ENCODE peak calls at places on chromosomes 12 and 14, in four cellular contexts. One of them, this sample, is unnamed. For H3K9me3, the result is how much of the 10 kb centered on the place peaks cover.

GRCh38 chr12:105355752-105356151 is 25.3 kb downstream of the C12orf75 start:
- DNase-seq in AG04450: peak
- DNase-seq in ovary: no peak
- DNase-seq in BE2C: no peak
- DNase-seq in this sample: no peak

GRCh38 chr12:75646329-75646940 is 135.0 kb upstream of the KRR1 start:
- DNase-seq in AG04450: no peak
- DNase-seq in ovary: no peak
- DNase-seq in BE2C: no peak
- DNase-seq in this sample: no peak

GRCh38 chr12:75488553-75488952 is 8.0 kb downstream of the GLIPR1 start:
- DNase-seq in AG04450: no peak
- DNase-seq in ovary: no peak
- DNase-seq in BE2C: peak
- DNase-seq in this sample: no peak

GRCh38 chr14:34403646-34404045 is 58.4 kb downstream of the SPTSSA start:
- DNase-seq in AG04450: no peak
- DNase-seq in ovary: no peak
- DNase-seq in BE2C: no peak
- DNase-seq in this sample: no peak

GRCh38 chr12:60281522-60281921 is 685.7 kb downstream of the SLC16A7 start:
- DNase-seq in AG04450: no peak
- DNase-seq in ovary: no peak
- DNase-seq in BE2C: no peak
- DNase-seq in this sample: no peak

GRCh38 chr14:61527325-61528100 is 167.8 kb upstream of the HIF1A start:
- DNase-seq in AG04450: no peak
- DNase-seq in ovary: peak
- DNase-seq in BE2C: peak
- DNase-seq in this sample: no peak

GRCh38 chr12:114921796-114922195 is 237.8 kb upstream of the TBX3 start:
- DNase-seq in AG04450: no peak
- DNase-seq in ovary: no peak
- DNase-seq in BE2C: no peak
- DNase-seq in this sample: no peak

GRCh38 chr14:77239412-77239811 is 31.6 kb downstream of the NGB start:
- DNase-seq in AG04450: no peak
- DNase-seq in ovary: no peak
- DNase-seq in BE2C: no peak
- DNase-seq in this sample: no peak

GRCh38 chr12:52284562-52285171 is 6.7 kb downstream of the KRT81 start:
- DNase-seq in AG04450: no peak
- DNase-seq in ovary: no peak
- DNase-seq in BE2C: no peak
- DNase-seq in this sample: no peak

GRCh38 chr12:121712462-121713256 is at the start of gene TMEM120B:
- DNase-seq in AG04450: no peak
- DNase-seq in ovary: peak
- DNase-seq in BE2C: peak
- DNase-seq in this sample: peak

GRCh38 chr14:63045234-63045611 is at the start of gene KCNH5:
- DNase-seq in AG04450: no peak
- DNase-seq in ovary: peak
- DNase-seq in BE2C: peak
- DNase-seq in this sample: peak

GRCh38 chr14:68713782-68714181 is 79.1 kb downstream of the ZFP36L1 start:
- DNase-seq in AG04450: no peak
- DNase-seq in ovary: no peak
- DNase-seq in BE2C: no peak
- DNase-seq in this sample: no peak

GRCh38 chr12:40058721-40059190 is 47.1 kb downstream of the SLC2A13 start:
- DNase-seq in AG04450: no peak
- DNase-seq in ovary: no peak
- DNase-seq in BE2C: no peak
- DNase-seq in this sample: peak

GRCh38 chr14:61267336-61267735 is 13.8 kb downstream of the TMEM30B start:
- DNase-seq in AG04450: no peak
- DNase-seq in ovary: no peak
- DNase-seq in BE2C: no peak
- DNase-seq in this sample: no peak

GRCh38 chr12:56288705-56289387 is 11.3 kb downstream of the CS start:
- DNase-seq in AG04450: no peak
- DNase-seq in ovary: no peak
- DNase-seq in BE2C: no peak
- DNase-seq in this sample: no peak

GRCh38 chr14:100828448-100828834 is 2.5 kb downstream of the MEG3 start:
- DNase-seq in AG04450: no peak
- DNase-seq in ovary: no peak
- DNase-seq in BE2C: peak
- DNase-seq in this sample: no peak

GRCh38 chr14:75303415-75303814 is 24.8 kb downstream of the FOS start:
- DNase-seq in AG04450: no peak
- DNase-seq in ovary: peak
- DNase-seq in BE2C: peak
- DNase-seq in this sample: peak

GRCh38 chr14:94122438-94122837 is 7.0 kb downstream of the IFI27L2 start:
- DNase-seq in AG04450: no peak
- DNase-seq in ovary: no peak
- DNase-seq in BE2C: no peak
- DNase-seq in this sample: no peak

GRCh38 chr12:46660276-46660675 is 165.5 kb downstream of the SLC38A4 start:
- DNase-seq in AG04450: no peak
- DNase-seq in ovary: no peak
- DNase-seq in BE2C: no peak
- DNase-seq in this sample: peak

GRCh38 chr14:58072288-58073071 is 79.5 kb downstream of the ARMH4 start:
- DNase-seq in AG04450: peak
- DNase-seq in ovary: peak
- DNase-seq in BE2C: peak
- DNase-seq in this sample: peak

GRCh38 chr14:34999500-34999899 is 16.7 kb downstream of the SRP54 start:
- DNase-seq in AG04450: no peak
- DNase-seq in ovary: no peak
- DNase-seq in BE2C: no peak
- DNase-seq in this sample: no peak

GRCh38 chr14:91228112-91229004 is 16.1 kb downstream of the GPR68 start:
- DNase-seq in AG04450: no peak
- DNase-seq in ovary: no peak
- DNase-seq in BE2C: no peak
- DNase-seq in this sample: no peak

GRCh38 chr12:80662586-80662985 is 44.8 kb upstream of the MYF6 start:
- DNase-seq in AG04450: no peak
- DNase-seq in ovary: no peak
- DNase-seq in BE2C: no peak
- DNase-seq in this sample: no peak

GRCh38 chr12:122336015-122336946 is 70.0 kb upstream of the VPS33A start:
- DNase-seq in AG04450: no peak
- DNase-seq in ovary: no peak
- DNase-seq in BE2C: peak
- DNase-seq in this sample: peak

GRCh38 chr12:46372852-46373302 is 304 bp upstream of the SLC38A2 start:
- DNase-seq in AG04450: no peak
- DNase-seq in ovary: no peak
- DNase-seq in BE2C: no peak
- DNase-seq in this sample: no peak

GRCh38 chr12:89369166-89369565 is 16.9 kb upstream of the DUSP6 start:
- DNase-seq in AG04450: no peak
- DNase-seq in ovary: no peak
- DNase-seq in BE2C: no peak
- DNase-seq in this sample: no peak

GRCh38 chr12:94500831-94501567 is 41.3 kb upstream of the CEP83 start:
- DNase-seq in AG04450: no peak
- DNase-seq in ovary: no peak
- DNase-seq in BE2C: no peak
- DNase-seq in this sample: no peak

GRCh38 chr12:88922816-88923215 is 342.5 kb upstream of the KITLG start:
- DNase-seq in AG04450: no peak
- DNase-seq in ovary: no peak
- DNase-seq in BE2C: no peak
- DNase-seq in this sample: no peak

GRCh38 chr14:70045715-70046535 is 142.8 kb downstream of the SLC8A3 start:
- DNase-seq in AG04450: peak
- DNase-seq in ovary: no peak
- DNase-seq in BE2C: peak
- DNase-seq in this sample: peak

GRCh38 chr14:61386173-61386772 is 64.9 kb downstream of the PRKCH start:
- DNase-seq in AG04450: no peak
- DNase-seq in ovary: no peak
- DNase-seq in BE2C: no peak
- DNase-seq in this sample: no peak

GRCh38 chr12:120367924-120368788 is 808 bp downstream of the MSI1 start:
- DNase-seq in AG04450: no peak
- DNase-seq in ovary: peak
- DNase-seq in BE2C: no peak
- DNase-seq in this sample: no peak

GRCh38 chr12:54417712-54418440 is 1.2 kb downstream of the ITGA5 start:
- DNase-seq in AG04450: no peak
- DNase-seq in ovary: peak
- DNase-seq in BE2C: no peak
- DNase-seq in this sample: no peak

GRCh38 chr12:34398366-34398705 is 376.0 kb downstream of the ALG10 start:
- DNase-seq in AG04450: no peak
- DNase-seq in ovary: peak
- DNase-seq in BE2C: peak
- DNase-seq in this sample: no peak

GRCh38 chr12:34396006-34396860 is 373.9 kb downstream of the ALG10 start:
- DNase-seq in AG04450: no peak
- DNase-seq in ovary: peak
- DNase-seq in BE2C: peak
- DNase-seq in this sample: no peak

GRCh38 chr12:34398706-34399630 is 376.7 kb downstream of the ALG10 start:
- DNase-seq in AG04450: no peak
- DNase-seq in ovary: peak
- DNase-seq in BE2C: peak
- DNase-seq in this sample: no peak

GRCh38 chr12:34396861-34397590 is 374.7 kb downstream of the ALG10 start:
- DNase-seq in AG04450: no peak
- DNase-seq in ovary: peak
- DNase-seq in BE2C: peak
- DNase-seq in this sample: no peak

DNA sequence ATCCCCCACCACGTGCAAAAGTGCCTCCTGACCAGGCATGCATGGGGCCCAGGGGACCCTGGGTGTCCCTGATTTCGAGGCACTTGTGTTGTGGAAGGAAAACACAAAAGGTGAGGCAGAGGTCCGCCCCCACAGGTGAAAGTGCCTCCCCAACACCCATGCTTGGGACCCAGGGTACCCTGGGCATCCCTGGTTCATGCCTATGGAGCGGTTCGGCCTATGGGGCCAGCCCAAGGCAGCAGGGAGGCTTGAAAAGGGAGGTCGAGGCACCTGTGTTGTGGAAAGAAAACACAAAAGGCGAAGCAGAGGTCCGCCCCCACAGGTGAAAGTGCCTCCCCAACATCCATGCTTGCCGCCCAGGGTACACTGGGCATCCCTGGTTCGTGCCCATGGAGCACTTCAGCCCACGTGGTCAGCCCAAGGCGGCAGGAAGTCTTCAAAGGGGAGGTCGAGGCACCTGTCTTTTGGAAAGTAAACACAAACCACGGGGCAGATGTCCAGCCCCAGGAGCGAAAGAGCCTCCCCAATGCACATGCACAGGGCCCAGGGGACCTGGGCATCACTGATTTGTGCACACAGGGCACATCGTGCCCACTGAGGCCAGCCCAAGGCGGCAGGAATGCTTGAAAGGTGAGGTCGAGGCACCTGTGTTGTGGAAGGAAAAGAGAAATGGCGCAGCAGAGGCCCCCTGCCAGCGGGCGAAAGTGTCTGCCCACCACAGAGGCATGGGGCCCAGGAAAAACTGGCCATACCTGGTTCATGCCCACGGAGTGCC is 375.5 kb downstream of the ALG10 start:
- DNase-seq in AG04450: no peak
- DNase-seq in ovary: peak
- DNase-seq in BE2C: peak
- DNase-seq in this sample: no peak
- H3K9me3 ChIP-seq in AG04450: half or more
- H3K9me3 ChIP-seq in ovary: under half
- H3K9me3 ChIP-seq in BE2C: under half
- H3K9me3 ChIP-seq in this sample: under half

DNA sequence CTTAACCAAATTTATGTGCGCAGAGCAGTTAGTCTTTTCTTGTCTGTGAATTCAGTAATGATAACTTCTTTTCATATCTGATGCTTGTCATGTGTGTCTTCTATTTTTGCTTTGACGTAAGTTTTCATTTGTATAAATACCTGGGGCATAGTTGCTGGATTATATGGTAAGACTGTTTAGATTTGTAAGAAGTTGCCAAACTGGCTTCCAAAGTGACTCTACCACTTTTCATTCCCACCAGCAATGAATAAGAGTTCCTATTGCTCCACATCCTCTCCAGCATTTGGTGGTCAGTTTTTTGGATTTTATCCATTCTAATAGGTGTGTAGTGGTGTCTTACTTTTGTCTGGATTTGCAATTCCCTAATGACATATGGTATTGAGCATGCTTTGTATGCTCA is 8.9 kb downstream of the ZNF268 start:
- DNase-seq in AG04450: no peak
- DNase-seq in ovary: no peak
- DNase-seq in BE2C: no peak
- DNase-seq in this sample: no peak
- H3K9me3 ChIP-seq in AG04450: half or more
- H3K9me3 ChIP-seq in ovary: under half
- H3K9me3 ChIP-seq in BE2C: under half
- H3K9me3 ChIP-seq in this sample: half or more

DNA sequence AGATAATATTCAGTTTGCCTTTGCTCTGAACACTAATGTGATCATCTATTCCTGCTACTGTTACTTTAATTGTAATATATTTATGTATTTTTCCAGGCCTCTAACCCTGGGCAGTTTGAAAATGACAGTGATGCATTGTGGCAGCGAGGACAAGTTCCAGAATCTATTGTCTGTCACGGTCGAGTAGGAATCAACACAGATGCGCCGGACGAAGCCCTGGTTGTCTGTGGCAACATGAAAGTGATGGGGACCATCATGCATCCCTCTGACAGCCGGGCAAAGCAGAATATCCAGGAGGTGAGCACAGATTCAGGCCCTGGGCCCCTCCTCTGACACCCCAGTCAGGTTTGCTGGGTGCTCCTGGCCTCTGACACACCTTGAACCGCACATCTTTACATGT is 78.5 kb downstream of the MYRFL start:
- DNase-seq in AG04450: no peak
- DNase-seq in ovary: no peak
- DNase-seq in BE2C: peak
- DNase-seq in this sample: no peak
- H3K9me3 ChIP-seq in AG04450: under half
- H3K9me3 ChIP-seq in ovary: under half
- H3K9me3 ChIP-seq in BE2C: under half
- H3K9me3 ChIP-seq in this sample: under half

GRCh38 chr12:111201036-111201435 is 167.9 kb downstream of the PHETA1 start:
- DNase-seq in AG04450: no peak
- DNase-seq in ovary: no peak
- DNase-seq in BE2C: peak
- DNase-seq in this sample: peak
- H3K9me3 ChIP-seq in AG04450: under half
- H3K9me3 ChIP-seq in ovary: under half
- H3K9me3 ChIP-seq in BE2C: under half
- H3K9me3 ChIP-seq in this sample: under half